ENCODE peak calls at places on chromosome 22, in eight cellular contexts. C, W, R, E, S, Q, I and U are unnamed samples.

GRCh38 chr22:27438271-27438980 is 363.1 kb downstream of the MN1 start:
- DNase-seq in I (peak; percentile 32), W (no peak), S (peak; percentile 36), C (peak; percentile 49), R (no peak), E (peak; percentile 53), Q (peak; percentile 25), U (no peak)

GRCh38 chr22:26579331-26579886 is 10.5 kb downstream of the TPST2 start:
- DNase-seq in C (no peak), W (peak; percentile 80), R (no peak), I (peak; percentile 50), Q (no peak), E (no peak), S (no peak), U (no peak)

GRCh38 chr22:50676661-50677492 is 4.3 kb downstream of the SHANK3 start:
- DNase-seq in Q (no peak), E (no peak), I (no peak), W (peak; percentile 44), S (no peak), C (no peak), R (no peak), U (no peak)

GRCh38 chr22:36465232-36466021 is 16.0 kb downstream of the TXN2 start:
- DNase-seq in Q (peak; percentile 89), I (peak; percentile 79), S (peak; percentile 96), C (peak; percentile 93), W (no peak), R (peak; percentile 91), E (no peak), U (no peak)

GRCh38 chr22:49365910-49366309 is 461.8 kb downstream of the BRD1 start:
- DNase-seq in C (no peak), S (no peak), I (no peak), W (no peak), E (no peak), R (no peak), Q (no peak), U (no peak)

GRCh38 chr22:29225422-29226090 is 19.9 kb downstream of the EMID1 start:
- DNase-seq in Q (no peak), E (peak; percentile 74), I (peak; percentile 49), R (peak; percentile 45), C (no peak), W (no peak), S (peak; percentile 71), U (no peak)

GRCh38 chr22:19523240-19524169 is 705 bp downstream of the CLDN5 start:
- DNase-seq in S (peak; percentile 26), W (no peak), I (no peak), R (peak; percentile 32), E (peak; percentile 87), C (peak; percentile 28), Q (no peak), U (no peak)

GRCh38 chr22:32557424-32557823 is 82.8 kb downstream of the FBXO7 start:
- DNase-seq in I (no peak), C (no peak), R (no peak), W (no peak), Q (peak; percentile 55), E (no peak), S (no peak), U (no peak)

GRCh38 chr22:43592470-43592869 is 180.7 kb downstream of the MPPED1 start:
- DNase-seq in W (no peak), Q (no peak), E (peak; percentile 77), R (no peak), S (no peak), I (no peak), C (no peak), U (no peak)

GRCh38 chr22:43885319-43885671 is 6.5 kb downstream of the PNPLA5 start:
- DNase-seq in C (no peak), Q (no peak), R (no peak), I (no peak), S (no peak), W (no peak), E (no peak), U (no peak)

GRCh38 chr22:36343720-36344105 is 44.1 kb downstream of the MYH9 start:
- DNase-seq in C (no peak), R (no peak), W (no peak), S (no peak), I (no peak), Q (peak; percentile 76), E (no peak), U (no peak)

GRCh38 chr22:33380789-33381530 is 322.8 kb upstream of the SYN3 start:
- DNase-seq in I (no peak), Q (no peak), S (peak; percentile 57), W (no peak), R (peak; percentile 72), E (no peak), C (peak; percentile 74), U (no peak)

GRCh38 chr22:25546751-25547150 is 17.7 kb upstream of the GRK3 start:
- DNase-seq in S (no peak), W (no peak), Q (no peak), I (no peak), E (no peak), R (no peak), C (peak; percentile 28), U (no peak)

GRCh38 chr22:31106651-31107205 is 640 bp downstream of the SELENOM start:
- DNase-seq in C (no peak), W (no peak), Q (no peak), I (no peak), S (peak; percentile 56), E (no peak), R (peak; percentile 65), U (no peak)

GRCh38 chr22:31753005-31753633 is 700 bp upstream of the DEPDC5 start:
- DNase-seq in W (peak; percentile 53), E (peak; percentile 94), C (peak; percentile 6), R (peak; percentile 29), I (peak; percentile 55), Q (peak; percentile 6), S (no peak), U (no peak)

DNA sequence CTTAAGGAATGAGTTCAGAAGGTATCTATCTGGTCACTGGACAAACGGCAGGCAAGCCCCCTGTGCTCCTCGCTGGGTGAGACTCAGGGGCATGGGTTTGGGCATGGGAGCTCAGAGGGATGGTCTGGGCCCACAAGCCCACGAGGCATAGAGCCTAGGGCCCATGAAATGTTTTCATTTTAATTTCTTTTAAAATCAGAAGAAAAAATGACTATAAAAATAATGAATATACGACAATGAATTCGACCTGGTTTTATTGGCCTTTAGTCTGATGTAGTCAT is 77.9 kb upstream of the WNT7B start:
- DNase-seq in C (peak; percentile 14), W (no peak), Q (no peak), S (no peak), I (no peak), E (no peak), R (no peak), U (peak; percentile 19)
- H3K4me3 ChIP-seq in C (peak overlapping the region; percentile 47), W (peak overlapping the region; percentile 63), Q (peak overlapping the region; percentile 58), S (peak overlapping the region; percentile 70), I (no peak overlapping the region), E (no peak overlapping the region), R (peak overlapping the region; percentile 87), U (peak overlapping the region; percentile 77)

DNA sequence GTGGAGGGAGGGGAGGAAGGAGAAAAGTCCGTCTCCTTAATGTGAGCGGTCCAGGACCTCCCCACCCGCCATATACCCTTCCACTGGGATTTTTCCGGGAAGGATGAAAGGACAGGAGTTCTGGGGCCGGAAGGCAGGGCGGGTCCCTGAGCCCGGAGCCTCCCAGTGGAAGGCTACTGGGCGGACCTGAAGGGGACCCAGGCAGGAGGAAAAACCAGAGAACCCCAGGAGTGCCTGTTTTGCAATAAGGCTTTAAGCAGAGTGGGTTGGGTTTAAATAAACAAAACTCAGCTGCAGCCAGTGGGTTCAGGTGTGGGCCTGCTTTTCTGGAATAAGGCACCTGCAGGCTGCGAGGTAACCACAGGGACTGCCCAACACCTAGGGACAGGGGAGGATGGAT is 1.7 kb upstream of the CELSR1 start:
- DNase-seq in W (no peak), Q (peak; percentile 44), E (no peak), S (no peak), R (no peak), C (no peak), I (no peak), U (no peak)
- H3K4me3 ChIP-seq in W (no peak overlapping the region), Q (peak overlapping the region; percentile 53), E (peak overlapping the region; percentile 80), S (no peak overlapping the region), R (peak overlapping the region; percentile 69), C (peak overlapping the region; percentile 46), I (no peak overlapping the region), U (no peak overlapping the region)

GRCh38 chr22:22936915-22937656 is 49.5 kb downstream of the IGLL5 start:
- DNase-seq in S (no peak), C (no peak), W (no peak), R (no peak), Q (no peak), E (no peak), I (peak; percentile 5), U (peak; percentile 4)

GRCh38 chr22:22934543-22935055 is 47.0 kb downstream of the IGLL5 start:
- DNase-seq in C (no peak), Q (no peak), S (no peak), I (peak; percentile 7), W (no peak), R (no peak), E (no peak), U (no peak)

GRCh38 chr22:22935056-22935545 is 47.5 kb downstream of the IGLL5 start:
- DNase-seq in C (no peak), Q (no peak), W (no peak), R (no peak), E (no peak), S (no peak), I (peak; percentile 18), U (no peak)

GRCh38 chr22:22936190-22936914 is 48.7 kb downstream of the IGLL5 start:
- DNase-seq in Q (no peak), R (no peak), W (no peak), I (no peak), S (no peak), E (no peak), C (no peak), U (no peak)

DNA sequence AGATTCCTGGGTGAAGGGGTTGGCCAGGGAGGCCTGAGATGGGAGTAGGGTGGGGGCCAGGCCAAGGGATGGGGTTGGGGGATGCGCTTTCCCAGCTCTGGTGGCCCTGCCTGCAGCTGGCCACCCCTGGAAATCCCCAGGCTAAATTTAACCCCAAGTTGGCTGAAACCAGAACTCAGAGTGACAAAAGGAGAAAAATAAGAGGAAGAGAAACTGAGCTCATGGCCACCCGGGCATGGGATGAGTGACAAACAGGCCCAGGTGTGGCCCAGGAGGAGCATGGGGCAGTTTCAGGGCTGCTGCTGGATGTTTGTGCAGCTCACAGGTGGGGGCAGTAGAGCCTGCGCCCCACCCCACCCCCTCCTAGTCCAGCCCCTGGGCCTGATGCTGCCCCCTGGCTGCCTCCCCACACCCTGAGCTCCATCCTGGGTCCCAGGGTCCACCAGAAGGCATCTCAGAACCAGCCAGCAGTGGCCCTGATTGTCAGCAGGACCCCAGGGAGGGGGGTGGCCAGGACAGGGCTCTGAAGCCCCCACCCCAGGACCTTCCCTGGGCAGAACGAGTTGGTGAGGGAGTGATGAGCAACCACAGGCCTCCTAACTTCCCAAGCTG is 48.0 kb downstream of the IGLL5 start:
- DNase-seq in W (no peak), I (peak; percentile 36), Q (no peak), C (no peak), E (peak; percentile 64), S (no peak), R (no peak), U (no peak)
- H3K4me3 ChIP-seq in W (no peak overlapping the region), I (no peak overlapping the region), Q (no peak overlapping the region), C (no peak overlapping the region), E (no peak overlapping the region), S (no peak overlapping the region), R (no peak overlapping the region), U (no peak overlapping the region)

DNA sequence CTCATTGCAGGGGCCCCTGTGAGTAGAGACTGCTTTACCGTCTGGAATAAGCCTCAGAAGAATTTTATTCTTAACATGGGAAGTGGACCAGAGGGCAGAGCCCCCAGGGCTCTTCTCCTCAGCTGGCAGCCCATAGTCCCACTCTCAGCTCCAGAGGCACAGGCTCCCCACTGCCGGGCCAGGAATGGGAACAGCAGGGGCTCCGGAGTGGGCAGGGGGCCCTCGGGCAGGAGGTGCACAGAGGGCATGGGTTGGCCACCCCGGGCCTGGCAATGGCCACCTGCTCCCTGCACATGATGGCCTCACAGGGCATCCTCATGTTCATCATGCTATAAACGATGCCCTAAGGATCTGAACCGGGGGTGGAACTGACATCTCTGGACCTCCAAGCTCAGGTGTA is 1469.7 kb downstream of the BRD1 start:
- DNase-seq in I (no peak), Q (no peak), R (no peak), S (no peak), E (no peak), C (no peak), W (no peak), U (no peak)
- H3K4me3 ChIP-seq in I (no peak overlapping the region), Q (no peak overlapping the region), R (no peak overlapping the region), S (no peak overlapping the region), E (no peak overlapping the region), C (no peak overlapping the region), W (no peak overlapping the region), U (no peak overlapping the region)